ENCODE peak calls at places on chromosomes 3 and 15, in eight cellular contexts. O is activated T-cell treated with anti-CD3 and anti-CD28 coated beads, Interleukin-2, amount 50 U/mL, for 24 hours; A is AG09309; F is naive B cell; L is NCI-H82; Z is fibroblast of pulmonary artery; I is CD8-positive, alpha-beta T cell; V is BJ. N is an unnamed sample.

GRCh38 chr15:58726867-58727266 is 22.6 kb downstream of the ADAM10 start:
- DNase-seq in O (no peak), L (no peak), V (no peak), F (no peak), I (no peak), A (no peak), Z (no peak), N (no peak)

GRCh38 chr15:60362318-60363023 is 35.3 kb downstream of the ANXA2 start:
- DNase-seq in O (no peak), L (peak; percentile 15), A (peak; percentile 72), Z (peak; percentile 61), F (no peak), I (no peak), V (peak; percentile 63), N (peak; percentile 78)

GRCh38 chr3:151016421-151016820 is 43.9 kb upstream of the CLRN1 start:
- DNase-seq in O (no peak), L (no peak), Z (peak; percentile 24), F (no peak), V (peak; percentile 43), I (no peak), A (peak; percentile 65), N (peak; percentile 36)

GRCh38 chr15:51368307-51368706 is 26.9 kb downstream of the GLDN start:
- DNase-seq in V (no peak), F (no peak), O (no peak), Z (no peak), I (no peak), A (no peak), L (no peak), N (no peak)

GRCh38 chr3:114861666-114862065 is 285.4 kb downstream of the ZBTB20 start:
- DNase-seq in F (no peak), L (peak; percentile 24), I (no peak), A (no peak), O (no peak), V (no peak), Z (no peak), N (no peak)

GRCh38 chr15:48459571-48460461 is 128.6 kb downstream of the DUT start:
- DNase-seq in Z (peak; percentile 62), O (no peak), V (peak; percentile 71), A (peak; percentile 90), I (no peak), L (no peak), F (no peak), N (peak; percentile 82)

GRCh38 chr3:148131990-148132638 is 565.6 kb upstream of the AGTR1 start:
- DNase-seq in O (no peak), L (no peak), F (no peak), A (no peak), Z (peak; percentile 1), I (no peak), V (no peak), N (no peak)

GRCh38 chr3:117586161-117586560 is 876.6 kb downstream of the TUSC7 start:
- DNase-seq in A (no peak), I (no peak), F (no peak), O (no peak), L (no peak), Z (no peak), V (no peak), N (no peak)

GRCh38 chr15:90845201-90845949 is 23.0 kb upstream of the FURIN start:
- DNase-seq in V (peak; percentile 65), I (no peak), O (peak; percentile 56), Z (peak; percentile 72), A (peak; percentile 79), F (peak; percentile 29), L (no peak), N (peak; percentile 79)

GRCh38 chr3:141305436-141305835 is 62.9 kb upstream of the ZBTB38 start:
- DNase-seq in A (peak; percentile 45), I (no peak), F (no peak), O (no peak), L (peak; percentile 37), Z (peak; percentile 80), V (no peak), N (peak; percentile 43)

GRCh38 chr3:136731274-136731884 is 20.8 kb downstream of the STAG1 start:
- DNase-seq in F (no peak), L (no peak), O (no peak), Z (no peak), I (no peak), A (no peak), V (no peak), N (no peak)

GRCh38 chr3:47980795-47981194 is 35.4 kb downstream of the MAP4 start:
- DNase-seq in I (no peak), A (no peak), L (no peak), Z (no peak), F (no peak), O (no peak), V (no peak), N (no peak)

GRCh38 chr3:66532160-66532587 is 31.4 kb upstream of the LRIG1 start:
- DNase-seq in Z (no peak), O (no peak), I (no peak), V (no peak), L (no peak), A (no peak), F (no peak), N (no peak)

GRCh38 chr3:74267583-74268184 is 346.8 kb downstream of the CNTN3 start:
- DNase-seq in Z (peak; percentile 72), F (no peak), V (no peak), L (peak; percentile 26), A (peak; percentile 24), O (no peak), I (no peak), N (no peak)

GRCh38 chr3:23865595-23866396 is 51.0 kb downstream of the NKIRAS1 start:
- DNase-seq in I (no peak), V (no peak), L (no peak), F (no peak), O (no peak), A (no peak), Z (peak; percentile 64), N (no peak)

GRCh38 chr3:141360888-141361598 is 7.3 kb upstream of the ZBTB38 start:
- DNase-seq in V (peak; percentile 90), Z (peak; percentile 92), A (peak; percentile 71), O (no peak), F (no peak), I (no peak), L (peak; percentile 73), N (peak; percentile 70)

GRCh38 chr15:48385031-48385430 is 53.8 kb downstream of the DUT start:
- DNase-seq in F (no peak), I (no peak), O (no peak), V (no peak), Z (no peak), A (no peak), L (no peak), N (no peak)

GRCh38 chr3:113626513-113627371 is 69.7 kb downstream of the USF3 start:
- DNase-seq in I (no peak), V (no peak), A (peak; percentile 18), L (peak; percentile 81), O (no peak), Z (peak; percentile 72), F (peak; percentile 70), N (peak; percentile 27)

GRCh38 chr3:183193762-183194701 is 31.5 kb upstream of the LAMP3 start:
- DNase-seq in Z (no peak), I (no peak), A (no peak), L (no peak), V (peak; percentile 9), O (no peak), F (no peak), N (peak; percentile 28)

GRCh38 chr3:55899887-55900286 is 412.8 kb upstream of the WNT5A start:
- DNase-seq in O (no peak), F (no peak), V (no peak), L (peak; percentile 2), A (no peak), Z (no peak), I (no peak), N (no peak)

GRCh38 chr3:69354948-69355347 is 30.9 kb downstream of the FRMD4B start:
- DNase-seq in A (no peak), V (no peak), O (no peak), Z (no peak), F (no peak), L (no peak), I (no peak), N (no peak)

GRCh38 chr3:191047930-191048329 is 151.1 kb upstream of the OSTN start:
- DNase-seq in I (no peak), V (no peak), F (no peak), A (no peak), O (no peak), L (no peak), Z (no peak), N (no peak)

GRCh38 chr15:60682115-60682514 is 203.2 kb upstream of the ICE2 start:
- DNase-seq in V (no peak), F (no peak), O (no peak), I (no peak), Z (peak; percentile 13), L (no peak), A (no peak), N (peak; percentile 24)

GRCh38 chr3:138829886-138830510 is 4.7 kb downstream of the PIK3CB start:
- DNase-seq in Z (no peak), F (no peak), I (no peak), L (no peak), V (no peak), A (no peak), O (no peak), N (no peak)

GRCh38 chr15:55031732-55032131 is 165.0 kb downstream of the RSL24D1 start:
- DNase-seq in A (no peak), Z (no peak), V (no peak), L (no peak), O (no peak), I (no peak), F (no peak), N (no peak)

GRCh38 chr3:129605593-129606521 is 619 bp downstream of the PLXND1 start:
- DNase-seq in I (peak; percentile 36), O (peak; percentile 66), Z (peak; percentile 59), L (peak; percentile 81), F (peak; percentile 46), V (no peak), A (no peak), N (no peak)

GRCh38 chr3:150721285-150722130 is 17.8 kb upstream of the ERICH6 start:
- DNase-seq in I (no peak), V (no peak), O (no peak), Z (peak; percentile 79), F (peak; percentile 65), A (no peak), L (peak; percentile 85), N (no peak)

GRCh38 chr3:111252795-111253194 is 181.2 kb downstream of the NECTIN3 start:
- DNase-seq in I (no peak), A (peak; percentile 42), V (no peak), O (no peak), Z (peak; percentile 54), F (no peak), L (peak; percentile 16), N (no peak)

GRCh38 chr3:124920718-124921117 is 13.8 kb downstream of the MUC13 start:
- DNase-seq in Z (no peak), I (no peak), A (no peak), O (no peak), L (no peak), V (no peak), F (no peak), N (no peak)

GRCh38 chr3:130857336-130858026 is 36.4 kb upstream of the ATP2C1 start:
- DNase-seq in O (no peak), Z (no peak), A (no peak), V (no peak), F (no peak), I (no peak), L (no peak), N (no peak)

GRCh38 chr15:66128116-66128715 is 125.3 kb downstream of the MEGF11 start:
- DNase-seq in L (no peak), F (no peak), V (no peak), O (no peak), I (no peak), A (no peak), Z (no peak), N (no peak)

N was measured in GM04504.